ENCODE peak calls at places on chromosomes 13 and 19, in six cellular contexts. R, W, S, C, U and Z are unnamed samples.

GRCh38 chr13:30026909-30027308 is 176.5 kb upstream of the UBL3 start:
- DNase-seq in W (no peak), R (no peak), C (no peak), U (no peak), S (no peak), Z (no peak)

GRCh38 chr19:13064092-13064489 is 38.6 kb downstream of the LYL1 start:
- DNase-seq in U (no peak), C (no peak), R (no peak), W (no peak), S (no peak), Z (no peak)

GRCh38 chr13:77751513-77752456 is 54.3 kb downstream of the SLAIN1 start:
- DNase-seq in S (peak), U (no peak), R (peak), W (peak), C (no peak), Z (peak)

GRCh38 chr13:52449323-52450011 is 967 bp downstream of the VPS36 start:
- DNase-seq in W (no peak), S (no peak), U (no peak), R (no peak), C (no peak), Z (no peak)

GRCh38 chr19:6125571-6125989 is 9.9 kb upstream of the ACSBG2 start:
- DNase-seq in W (peak), R (peak), S (peak), C (no peak), U (peak), Z (peak)

GRCh38 chr19:51439021-51439465 is 19.2 kb downstream of the SIGLEC8 start:
- DNase-seq in R (no peak), S (no peak), W (no peak), U (no peak), C (no peak), Z (peak)

GRCh38 chr13:59483441-59484116 is 680.1 kb downstream of the DIAPH3 start:
- DNase-seq in R (no peak), W (no peak), S (no peak), U (no peak), C (no peak), Z (no peak)

GRCh38 chr19:5973867-5974635 is 3.9 kb downstream of the RANBP3 start:
- DNase-seq in S (no peak), C (no peak), R (no peak), W (no peak), U (no peak), Z (no peak)

GRCh38 chr13:20435616-20436368 is 89.9 kb downstream of the CRYL1 start:
- DNase-seq in R (no peak), W (no peak), S (no peak), C (no peak), U (no peak), Z (no peak)

GRCh38 chr13:45933203-45934014 is 81.9 kb upstream of the SIAH3 start:
- DNase-seq in W (no peak), U (peak), R (no peak), C (no peak), S (no peak), Z (no peak)

GRCh38 chr19:38388310-38389100 is at the start of gene SPRED3:
- DNase-seq in W (no peak), C (no peak), R (peak), S (peak), U (peak), Z (no peak)

GRCh38 chr19:5338661-5339469 is 1.7 kb downstream of the PTPRS start:
- DNase-seq in C (no peak), U (no peak), S (no peak), R (peak), W (no peak), Z (no peak)

GRCh38 chr19:46221981-46222610 is 7.4 kb upstream of the IGFL1 start:
- DNase-seq in C (peak), W (no peak), R (peak), U (peak), S (no peak), Z (peak)

GRCh38 chr19:2561895-2562294 is 86.0 kb downstream of the GADD45B start:
- DNase-seq in S (no peak), C (peak), U (no peak), R (no peak), W (no peak), Z (no peak)

GRCh38 chr13:67221630-67222226 is 8.4 kb downstream of the PCDH9 start:
- DNase-seq in W (no peak), S (no peak), R (no peak), U (no peak), C (no peak), Z (no peak)

GRCh38 chr13:110108348-110109139 is 198.4 kb downstream of the COL4A1 start:
- DNase-seq in W (peak), S (peak), C (no peak), U (peak), R (peak), Z (peak)

GRCh38 chr13:48505597-48506091 is 27.2 kb downstream of the RCBTB2 start:
- DNase-seq in R (no peak), C (no peak), U (no peak), W (no peak), S (no peak), Z (no peak)

GRCh38 chr19:46616631-46617322 is 8.1 kb downstream of the PTGIR start:
- DNase-seq in U (no peak), C (no peak), W (no peak), R (peak), S (peak), Z (peak)

GRCh38 chr13:113981201-113981605 is 7.3 kb upstream of the C13orf46 start:
- DNase-seq in R (peak), U (peak), S (no peak), C (peak), W (peak), Z (peak)

GRCh38 chr13:27643334-27644158 is 21.9 kb downstream of the POLR1D start:
- DNase-seq in W (no peak), U (no peak), C (no peak), S (no peak), R (no peak), Z (no peak)

GRCh38 chr19:53953383-53953782 is 9.4 kb upstream of the CACNG8 start:
- DNase-seq in S (no peak), R (no peak), U (no peak), W (no peak), C (no peak), Z (no peak)

GRCh38 chr13:113209336-113209879 is at the start of gene CUL4A:
- DNase-seq in C (peak), S (peak), R (peak), W (peak), U (peak), Z (peak)

GRCh38 chr13:114115796-114116195 is 16.6 kb downstream of the RASA3 start:
- DNase-seq in C (peak), S (no peak), W (no peak), R (no peak), U (no peak), Z (no peak)

GRCh38 chr13:78762825-78763224 is 103.9 kb upstream of the OBI1 start:
- DNase-seq in U (no peak), S (no peak), R (no peak), W (no peak), C (no peak), Z (no peak)

GRCh38 chr19:2041686-2042484 is 9.2 kb downstream of the MKNK2 start:
- DNase-seq in W (peak), C (peak), S (peak), R (peak), U (peak), Z (peak)

GRCh38 chr19:55641376-55642152 is 762 bp downstream of the ZNF580 start:
- DNase-seq in W (peak), R (no peak), U (no peak), S (no peak), C (no peak), Z (no peak)

GRCh38 chr19:52889931-52890330 is 7.5 kb downstream of the ZNF320 start:
- DNase-seq in R (no peak), U (no peak), C (no peak), W (no peak), S (no peak), Z (no peak)

GRCh38 chr19:52896431-52897148 is 845 bp downstream of the ZNF320 start:
- DNase-seq in C (no peak), W (peak), S (peak), R (peak), U (no peak), Z (peak)

GRCh38 chr19:52889076-52889475 is 8.4 kb downstream of the ZNF320 start:
- DNase-seq in U (no peak), R (no peak), S (no peak), W (no peak), C (no peak), Z (no peak)

GRCh38 chr19:52891336-52891735 is 6.1 kb downstream of the ZNF320 start:
- DNase-seq in W (no peak), S (no peak), R (no peak), C (no peak), U (no peak), Z (no peak)
- TF ChIP-seq CTCF in W (no peak), S (no peak), R (no peak), C (no peak), U (no peak), Z (no peak)

GRCh38 chr19:24032651-24033050 is 54.3 kb upstream of the ZNF254 start:
- DNase-seq in C (no peak), W (no peak), U (no peak), R (no peak), S (no peak), Z (no peak)

GRCh38 chr19:24033962-24034342 is 53.0 kb upstream of the ZNF254 start:
- DNase-seq in R (peak), U (peak), C (no peak), S (peak), W (peak), Z (peak)

GRCh38 chr19:24029941-24030636 is 56.9 kb upstream of the ZNF254 start:
- DNase-seq in R (no peak), W (no peak), U (no peak), C (no peak), S (no peak), Z (no peak)

GRCh38 chr19:24033308-24033961 is 53.6 kb upstream of the ZNF254 start:
- DNase-seq in S (peak), U (peak), C (peak), W (peak), R (peak), Z (peak)
- TF ChIP-seq CTCF in S (no peak), U (peak), C (no peak), W (no peak), R (no peak), Z (no peak)

GRCh38 chr19:42422576-42423461 is 4.4 kb downstream of the LIPE start:
- DNase-seq in R (no peak), S (peak), W (peak), U (peak), C (no peak), Z (peak)
- TF ChIP-seq CTCF in R (no peak), S (no peak), W (no peak), U (no peak), C (no peak), Z (no peak)

GRCh38 chr13:101942038-101942437 is 459.8 kb downstream of the FGF14 start:
- DNase-seq in U (no peak), C (no peak), R (no peak), W (peak), S (peak), Z (peak)
- TF ChIP-seq CTCF in U (peak), C (peak), R (peak), W (peak), S (peak), Z (no peak)